ENCODE peak calls at places on chromosomes 1 and 21, in six cellular contexts. J is right lobe of liver, G is IMR-90, S is tibial nerve, O is thyroid gland, L is uterus. Q is an unnamed sample.

GRCh38 chr1:76826072-76826827 is 41.0 kb upstream of the ST6GALNAC5 start:
- DNase-seq in J (no peak), G (peak; percentile 7), S (no peak), O (no peak), L (no peak), Q (peak; percentile 10)

GRCh38 chr1:160371691-160372208 is 4.9 kb downstream of the NHLH1 start:
- DNase-seq in J (no peak), G (no peak), S (no peak), O (no peak), L (no peak), Q (no peak)

GRCh38 chr1:234976880-234977680 is 151.6 kb downstream of the TOMM20 start:
- DNase-seq in J (no peak), G (no peak), S (no peak), O (no peak), L (peak; percentile 9), Q (no peak)

GRCh38 chr1:8184301-8184700 is 133.6 kb upstream of the SLC45A1 start:
- DNase-seq in J (no peak), G (no peak), S (no peak), O (peak; percentile 74), L (no peak), Q (no peak)

GRCh38 chr1:84078108-84078823 is 65.8 kb upstream of the PRKACB start:
- DNase-seq in J (peak; percentile 40), G (peak; percentile 36), S (no peak), O (peak; percentile 23), L (no peak), Q (peak; percentile 21)

GRCh38 chr1:97668945-97669344 is 251.9 kb downstream of the DPYD start:
- DNase-seq in J (no peak), G (peak; percentile 61), S (no peak), O (no peak), L (no peak), Q (peak; percentile 6)

GRCh38 chr1:7301346-7301993 is 469.6 kb upstream of the VAMP3 start:
- DNase-seq in J (no peak), G (peak; percentile 42), S (no peak), O (no peak), L (no peak), Q (no peak)

GRCh38 chr21:36846624-36847023 is 119.8 kb downstream of the HLCS start:
- DNase-seq in J (no peak), G (peak; percentile 29), S (no peak), O (no peak), L (no peak), Q (no peak)

GRCh38 chr21:45336870-45337269 is 49.2 kb upstream of the POFUT2 start:
- DNase-seq in J (peak; percentile 11), G (peak; percentile 33), S (no peak), O (peak; percentile 75), L (no peak), Q (no peak)

GRCh38 chr1:164704954-164705353 is 146.0 kb downstream of the PBX1 start:
- DNase-seq in J (no peak), G (no peak), S (no peak), O (no peak), L (no peak), Q (no peak)

GRCh38 chr1:96698332-96698983 is 23.1 kb upstream of the PTBP2 start:
- DNase-seq in J (no peak), G (peak; percentile 52), S (no peak), O (no peak), L (no peak), Q (peak; percentile 11)

GRCh38 chr21:36818051-36818450 is 119.1 kb downstream of the SIM2 start:
- DNase-seq in J (no peak), G (no peak), S (no peak), O (no peak), L (no peak), Q (no peak)

GRCh38 chr21:40146201-40146890 is 279.1 kb downstream of the PCP4 start:
- DNase-seq in J (no peak), G (no peak), S (no peak), O (peak; percentile 46), L (no peak), Q (no peak)

GRCh38 chr1:14812189-14812588 is 213.7 kb downstream of the KAZN start:
- DNase-seq in J (no peak), G (no peak), S (no peak), O (no peak), L (no peak), Q (no peak)

GRCh38 chr1:29920316-29920715 is 684.0 kb downstream of the PTPRU start:
- DNase-seq in J (no peak), G (no peak), S (no peak), O (no peak), L (no peak), Q (no peak)

GRCh38 chr21:34078915-34079314 is 5.5 kb downstream of the MRPS6 start:
- DNase-seq in J (peak; percentile 31), G (no peak), S (no peak), O (peak; percentile 45), L (no peak), Q (no peak)

GRCh38 chr1:234320069-234320468 is 53.2 kb upstream of the COA6 start:
- DNase-seq in J (no peak), G (no peak), S (no peak), O (no peak), L (no peak), Q (no peak)

GRCh38 chr1:36847761-36848160 is 186.6 kb downstream of the GRIK3 start:
- DNase-seq in J (no peak), G (no peak), S (no peak), O (no peak), L (no peak), Q (no peak)

GRCh38 chr1:228360533-228361313 is 45.9 kb downstream of the TRIM11 start:
- DNase-seq in J (peak; percentile 10), G (no peak), S (no peak), O (no peak), L (no peak), Q (no peak)

GRCh38 chr1:236090741-236091147 is 25.9 kb upstream of the NID1 start:
- DNase-seq in J (no peak), G (peak; percentile 49), S (no peak), O (no peak), L (no peak), Q (no peak)

GRCh38 chr1:227808566-227808965 is 6.9 kb upstream of the PRSS38 start:
- DNase-seq in J (no peak), G (peak; percentile 20), S (no peak), O (no peak), L (no peak), Q (no peak)

GRCh38 chr1:181097242-181097641 is 8.7 kb downstream of the IER5 start:
- DNase-seq in J (no peak), G (peak; percentile 61), S (no peak), O (no peak), L (peak; percentile 39), Q (no peak)

GRCh38 chr1:39760074-39761008 is 10.8 kb downstream of the OXCT2 start:
- DNase-seq in J (no peak), G (no peak), S (no peak), O (no peak), L (no peak), Q (no peak)

GRCh38 chr1:244210884-244211558 is 159.9 kb downstream of the ZBTB18 start:
- DNase-seq in J (no peak), G (no peak), S (no peak), O (no peak), L (no peak), Q (peak; percentile 40)

GRCh38 chr1:34929497-34929852 is at the start of gene DLGAP3:
- DNase-seq in J (no peak), G (no peak), S (no peak), O (no peak), L (no peak), Q (no peak)

GRCh38 chr1:12617511-12617900 is 504 bp downstream of the DHRS3 start:
- DNase-seq in J (peak; percentile 38), G (no peak), S (no peak), O (peak; percentile 51), L (no peak), Q (no peak)

GRCh38 chr21:38631171-38631570 is 132.9 kb upstream of the ERG start:
- DNase-seq in J (no peak), G (no peak), S (no peak), O (no peak), L (no peak), Q (no peak)

GRCh38 chr1:185534806-185535205 is 199.4 kb upstream of the HMCN1 start:
- DNase-seq in J (no peak), G (no peak), S (no peak), O (no peak), L (no peak), Q (no peak)

GRCh38 chr1:182615468-182616129 is 11.4 kb upstream of the RGS16 start:
- DNase-seq in J (no peak), G (no peak), S (no peak), O (peak; percentile 66), L (peak; percentile 63), Q (no peak)
- TF ChIP-seq POLR2A in J (no peak), G (no peak), S (no peak), O (no peak), L (no peak), Q (no peak)

DNA sequence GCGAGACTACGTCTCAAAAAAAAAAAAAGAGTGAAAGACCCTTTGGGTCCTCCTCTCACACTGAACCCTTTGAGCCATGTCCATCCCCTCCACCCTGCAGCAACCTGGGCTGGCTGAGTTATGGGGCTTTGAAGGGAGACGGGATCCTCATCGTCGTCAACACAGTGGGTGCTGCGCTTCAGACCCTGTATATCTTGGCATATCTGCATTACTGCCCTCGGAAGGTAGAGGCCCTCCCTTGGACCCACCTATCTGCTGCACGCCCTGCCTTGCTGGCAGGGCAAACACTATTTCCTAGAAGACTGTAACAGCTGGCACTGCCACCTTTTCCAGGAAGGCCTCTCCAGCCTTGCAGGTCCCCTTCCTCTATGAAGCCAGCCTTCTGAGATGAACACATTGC is 1.1 kb downstream of the SLC50A1 start:
- DNase-seq in J (no peak), G (no peak), S (no peak), O (no peak), L (no peak), Q (no peak)
- TF ChIP-seq POLR2A in J (no peak), G (no peak), S (no peak), O (no peak), L (no peak), Q (no peak)

GRCh38 chr1:201397675-201398074 is 1.4 kb downstream of the LAD1 start:
- DNase-seq in J (no peak), G (peak; percentile 19), S (no peak), O (no peak), L (no peak), Q (no peak)
- TF ChIP-seq POLR2A in J (no peak), G (no peak), S (no peak), O (no peak), L (no peak), Q (no peak)

GRCh38 chr1:118504867-118505266 is 319.8 kb upstream of the SPAG17 start:
- DNase-seq in J (peak; percentile 36), G (no peak), S (no peak), O (peak; percentile 63), L (no peak), Q (no peak)

GRCh38 chr1:118507391-118507790 is 322.4 kb upstream of the SPAG17 start:
- DNase-seq in J (no peak), G (no peak), S (no peak), O (no peak), L (no peak), Q (no peak)

GRCh38 chr1:118503747-118504146 is 318.7 kb upstream of the SPAG17 start:
- DNase-seq in J (no peak), G (no peak), S (no peak), O (no peak), L (no peak), Q (no peak)

DNA sequence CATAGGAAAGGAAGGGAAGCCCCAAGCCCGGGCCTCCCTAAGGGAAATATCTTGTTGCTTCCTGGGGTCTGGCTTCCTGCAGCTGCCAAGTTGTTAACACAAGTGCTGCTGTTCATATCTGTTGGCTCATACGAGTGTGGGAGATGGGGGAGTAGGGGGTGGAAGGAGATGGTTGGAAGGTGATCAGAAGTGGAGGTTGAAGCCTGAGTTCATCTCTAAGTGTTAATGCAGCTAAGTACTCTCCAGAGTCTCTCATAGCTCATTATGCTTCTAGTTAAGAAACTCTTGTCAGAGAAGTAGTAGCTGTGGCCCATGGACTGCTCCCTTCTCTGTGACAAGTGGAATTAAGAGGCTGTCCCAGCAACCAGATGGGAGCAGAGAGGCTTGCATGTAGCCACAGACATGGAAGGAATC is 319.2 kb upstream of the SPAG17 start:
- DNase-seq in J (no peak), G (no peak), S (no peak), O (peak; percentile 56), L (no peak), Q (no peak)
- TF ChIP-seq POLR2A in J (no peak), G (no peak), S (no peak), O (no peak), L (no peak), Q (no peak)

Q was measured in H54.